ENCODE peak calls at places on chromosomes 5 and 9, in seven cellular contexts. V, U, C, P, O, M and I are unnamed samples.
A peak's percentile ranks its signal among the peaks of the same experiment; 100 is the strongest.

GRCh38 chr5:160083012-160083436 is 36.2 kb downstream of the PWWP2A start:
- DNase-seq in V (peak; percentile 81), U (peak; percentile 73), C (peak; percentile 79), P (no peak), O (no peak), M (peak; percentile 88), I (peak; percentile 87)

GRCh38 chr9:20865357-20865756 is 166.1 kb downstream of the HACD4 start:
- DNase-seq in V (no peak), U (no peak), C (no peak), P (no peak), O (no peak), M (no peak), I (no peak)

GRCh38 chr9:2267171-2267740 is 252.1 kb downstream of the SMARCA2 start:
- DNase-seq in V (no peak), U (no peak), C (no peak), P (no peak), O (no peak), M (peak; percentile 50), I (no peak)

GRCh38 chr9:111866976-111867375 is 29.6 kb upstream of the UGCG start:
- DNase-seq in V (peak; percentile 86), U (peak; percentile 54), C (peak; percentile 59), P (no peak), O (no peak), M (peak; percentile 71), I (peak; percentile 58)

GRCh38 chr5:9468070-9468388 is 77.8 kb downstream of the SEMA5A start:
- DNase-seq in V (peak; percentile 94), U (peak; percentile 92), C (no peak), P (no peak), O (peak; percentile 76), M (peak; percentile 97), I (peak; percentile 92)

GRCh38 chr5:24232929-24233328 is 411.8 kb downstream of the CDH10 start:
- DNase-seq in V (no peak), U (peak; percentile 0), C (no peak), P (no peak), O (no peak), M (peak; percentile 26), I (no peak)

GRCh38 chr5:21783079-21783478 is 1070.1 kb downstream of the CDH12 start:
- DNase-seq in V (no peak), U (no peak), C (no peak), P (no peak), O (no peak), M (no peak), I (no peak)

GRCh38 chr9:16371306-16371705 is 499.2 kb downstream of the BNC2 start:
- DNase-seq in V (no peak), U (no peak), C (no peak), P (peak; percentile 6), O (no peak), M (no peak), I (no peak)

GRCh38 chr5:124661317-124662141 is 84.9 kb downstream of the ZNF608 start:
- DNase-seq in V (peak; percentile 92), U (peak; percentile 67), C (peak; percentile 91), P (no peak), O (peak; percentile 85), M (peak; percentile 82), I (no peak)

GRCh38 chr9:38211002-38211401 is 142.0 kb upstream of the SHB start:
- DNase-seq in V (no peak), U (no peak), C (no peak), P (no peak), O (no peak), M (no peak), I (no peak)

DNA sequence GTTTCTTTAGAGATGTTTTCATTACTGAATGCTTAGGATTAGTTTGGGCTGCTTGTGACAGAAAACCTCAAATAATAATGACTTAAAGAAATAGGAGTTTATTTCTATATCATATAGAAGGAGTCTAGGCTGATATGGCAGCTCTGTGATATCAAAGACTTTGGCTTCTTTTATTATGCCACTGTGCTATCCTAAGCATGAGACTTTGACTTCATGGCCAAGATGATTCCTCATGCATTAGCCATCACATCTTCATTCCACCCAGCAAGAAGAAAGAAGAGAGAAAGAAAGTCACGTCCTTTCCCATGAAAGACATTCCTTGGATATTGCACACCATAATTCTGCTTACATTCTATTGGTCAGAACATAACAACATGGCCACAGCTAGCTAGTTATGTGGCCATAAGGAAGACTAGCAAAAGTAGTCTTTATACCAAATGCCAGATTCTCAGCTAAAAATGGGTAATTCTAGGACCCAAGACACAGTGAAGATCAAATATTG is 76.2 kb downstream of the DAPK1 start:
- DNase-seq in V (peak; percentile 34), U (no peak), C (no peak), P (no peak), O (no peak), M (peak; percentile 36), I (peak; percentile 65)
- H4K20me1 ChIP-seq in V (no peaks in the 10 kb centered on the region), U (no peaks in the 10 kb centered on the region), C (no peaks in the 10 kb centered on the region), P (peaks cover 2% of the 10 kb centered on the region), O (no peaks in the 10 kb centered on the region), M (no peaks in the 10 kb centered on the region), I (no peaks in the 10 kb centered on the region)

DNA sequence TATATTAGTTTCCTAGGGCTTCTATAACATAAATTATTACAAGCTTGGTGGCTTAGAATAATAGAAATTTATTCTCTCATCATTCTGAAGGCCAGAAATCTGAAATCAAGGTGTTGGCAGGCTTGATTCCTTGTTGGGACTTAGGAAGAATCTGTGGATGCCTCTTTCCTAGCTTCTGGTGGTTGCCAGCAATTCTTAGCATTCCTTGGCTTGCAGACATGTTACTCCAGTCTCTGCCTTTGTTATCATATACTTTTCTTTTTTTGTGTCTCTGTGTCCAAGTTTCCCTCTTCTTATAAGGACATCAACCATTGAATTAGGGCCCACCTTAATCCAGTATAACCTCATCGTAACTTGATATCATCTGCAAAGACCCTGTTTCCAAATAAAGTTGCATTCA is 31.4 kb downstream of the CTNNA1 start:
- DNase-seq in V (peak; percentile 48), U (no peak), C (no peak), P (no peak), O (no peak), M (peak; percentile 33), I (peak; percentile 65)
- H4K20me1 ChIP-seq in V (peaks cover 62% of the 10 kb centered on the region), U (no peaks in the 10 kb centered on the region), C (peaks cover 21% of the 10 kb centered on the region), P (no peaks in the 10 kb centered on the region), O (peaks cover 90% of the 10 kb centered on the region), M (peaks cover 13% of the 10 kb centered on the region), I (peaks cover 33% of the 10 kb centered on the region)

GRCh38 chr5:36932056-36932455 is 55.5 kb downstream of the NIPBL start:
- DNase-seq in V (no peak), U (no peak), C (no peak), P (no peak), O (no peak), M (no peak), I (no peak)
- H4K20me1 ChIP-seq in V (peaks cover 70% of the 10 kb centered on the region), U (no peaks in the 10 kb centered on the region), C (peaks cover 26% of the 10 kb centered on the region), P (no peaks in the 10 kb centered on the region), O (peaks cover 97% of the 10 kb centered on the region), M (peaks cover 67% of the 10 kb centered on the region), I (peaks cover 81% of the 10 kb centered on the region)

GRCh38 chr9:33030285-33030684 is 5.2 kb downstream of the DNAJA1 start:
- DNase-seq in V (no peak), U (no peak), C (no peak), P (no peak), O (no peak), M (no peak), I (no peak)

GRCh38 chr9:33032292-33032691 is 7.2 kb downstream of the DNAJA1 start:
- DNase-seq in V (no peak), U (no peak), C (no peak), P (no peak), O (no peak), M (no peak), I (no peak)

GRCh38 chr9:33029106-33029788 is 4.2 kb downstream of the DNAJA1 start:
- DNase-seq in V (peak; percentile 75), U (peak; percentile 90), C (no peak), P (no peak), O (no peak), M (peak; percentile 72), I (no peak)

DNA sequence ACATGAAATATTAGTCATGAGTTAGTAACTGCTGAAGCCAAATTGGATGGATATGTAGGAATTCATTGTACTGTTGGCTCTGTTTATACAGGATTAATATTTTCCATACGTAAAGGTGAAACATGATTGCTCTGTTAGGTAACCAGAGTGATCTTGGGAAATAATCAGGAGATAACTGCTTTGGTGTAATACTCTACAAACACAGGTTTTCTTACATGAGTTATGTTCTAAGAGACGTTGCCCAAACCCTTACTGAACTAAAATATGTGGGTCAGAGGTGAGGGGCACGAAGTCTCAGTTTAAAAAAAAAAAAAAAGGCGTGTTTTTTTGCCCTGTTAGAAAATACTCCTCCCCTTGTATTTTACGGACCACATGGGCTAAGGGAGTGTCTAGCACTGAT is 7.8 kb downstream of the DNAJA1 start:
- DNase-seq in V (no peak), U (no peak), C (no peak), P (no peak), O (no peak), M (no peak), I (no peak)
- H4K20me1 ChIP-seq in V (peaks cover 56% of the 10 kb centered on the region), U (no peaks in the 10 kb centered on the region), C (peaks cover 12% of the 10 kb centered on the region), P (no peaks in the 10 kb centered on the region), O (peaks cover 77% of the 10 kb centered on the region), M (no peaks in the 10 kb centered on the region), I (peaks cover 39% of the 10 kb centered on the region)

DNA sequence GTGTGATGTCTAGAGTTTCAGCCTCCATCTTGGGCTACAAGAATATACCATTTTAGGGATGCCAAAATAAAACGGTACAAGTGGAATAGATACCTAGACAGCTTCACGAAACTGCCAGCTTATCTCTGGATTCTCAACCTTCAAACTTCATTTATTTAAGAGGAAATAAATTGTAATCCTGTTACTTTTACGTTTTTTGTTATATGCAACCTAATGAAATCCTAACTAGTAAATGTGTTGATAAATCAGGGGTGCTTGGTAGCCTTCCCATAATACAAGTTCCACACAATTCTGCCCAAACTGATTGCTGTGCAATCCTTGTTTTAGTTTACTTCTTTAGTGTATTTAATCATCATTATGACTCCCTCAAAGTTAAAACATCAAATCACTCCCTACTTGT is 75.5 kb downstream of the SSBP2 start:
- DNase-seq in V (no peak), U (no peak), C (no peak), P (no peak), O (no peak), M (no peak), I (peak; percentile 54)
- H4K20me1 ChIP-seq in V (no peaks in the 10 kb centered on the region), U (no peaks in the 10 kb centered on the region), C (no peaks in the 10 kb centered on the region), P (no peaks in the 10 kb centered on the region), O (no peaks in the 10 kb centered on the region), M (no peaks in the 10 kb centered on the region), I (peaks cover 9% of the 10 kb centered on the region)

GRCh38 chr5:109476292-109476691 is 66.5 kb upstream of the PJA2 start:
- DNase-seq in V (no peak), U (no peak), C (no peak), P (no peak), O (no peak), M (no peak), I (no peak)

GRCh38 chr5:109479260-109479860 is 69.6 kb upstream of the PJA2 start:
- DNase-seq in V (peak; percentile 34), U (peak; percentile 58), C (peak; percentile 40), P (no peak), O (peak; percentile 30), M (peak; percentile 63), I (no peak)

GRCh38 chr5:109482748-109483147 is 73.0 kb upstream of the PJA2 start:
- DNase-seq in V (no peak), U (no peak), C (no peak), P (no peak), O (no peak), M (no peak), I (no peak)

GRCh38 chr5:109483395-109483974 is 73.7 kb upstream of the PJA2 start:
- DNase-seq in V (no peak), U (no peak), C (no peak), P (no peak), O (no peak), M (no peak), I (no peak)

DNA sequence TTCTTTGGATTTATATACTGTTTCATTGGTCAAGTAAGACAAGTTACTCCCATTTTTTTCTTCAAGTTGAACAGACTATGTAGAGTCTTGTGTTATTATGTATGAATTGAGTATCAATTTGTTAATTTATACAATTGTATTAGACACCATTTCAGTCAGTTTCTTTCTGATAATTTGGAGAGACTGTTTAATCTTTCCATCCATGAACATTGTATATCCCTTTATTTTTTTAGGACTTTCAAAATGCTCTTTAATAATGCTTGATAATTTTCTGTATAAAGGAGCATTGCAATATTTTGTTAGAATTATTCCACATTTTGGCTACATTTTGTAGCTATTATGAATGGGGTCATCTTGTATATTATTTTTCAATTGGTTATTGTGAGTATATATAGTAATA is 69.1 kb upstream of the PJA2 start:
- DNase-seq in V (no peak), U (no peak), C (no peak), P (no peak), O (no peak), M (no peak), I (no peak)
- H4K20me1 ChIP-seq in V (no peaks in the 10 kb centered on the region), U (no peaks in the 10 kb centered on the region), C (no peaks in the 10 kb centered on the region), P (no peaks in the 10 kb centered on the region), O (no peaks in the 10 kb centered on the region), M (no peaks in the 10 kb centered on the region), I (no peaks in the 10 kb centered on the region)